ENCODE peak calls at places on chromosomes 6 and 20, in eight cellular contexts. D is H54, Q is HT-29, E is hepatic stellate cell, Z is transverse colon, P is stomach, K is breast epithelium, T is fibroblast of pulmonary artery. N is an unnamed sample.

GRCh38 chr6:127515794-127516675 is 3.1 kb downstream of the MTCL3 start:
- DNase-seq in P (peak; percentile 47), K (no peak), T (peak; percentile 64), Q (no peak), E (peak; percentile 82), D (peak; percentile 35), Z (peak; percentile 54), N (no peak)

GRCh38 chr20:62473717-62474584 is 1.8 kb downstream of the GATA5 start:
- DNase-seq in Z (no peak), P (no peak), Q (no peak), E (no peak), T (no peak), D (no peak), K (no peak), N (no peak)

GRCh38 chr20:51128198-51128597 is 105.3 kb upstream of the KCNG1 start:
- DNase-seq in T (peak; percentile 72), Q (no peak), Z (no peak), D (peak; percentile 48), E (peak; percentile 29), P (no peak), K (no peak), N (no peak)

GRCh38 chr6:43699564-43700186 is 12.1 kb upstream of the MRPS18A start:
- DNase-seq in Q (peak; percentile 80), D (peak; percentile 60), P (peak; percentile 74), E (no peak), K (no peak), Z (peak; percentile 69), T (peak; percentile 81), N (no peak)

GRCh38 chr6:15426926-15427325 is 181.1 kb downstream of the JARID2 start:
- DNase-seq in T (no peak), D (no peak), E (no peak), Z (no peak), Q (no peak), K (no peak), P (no peak), N (no peak)

GRCh38 chr6:90078513-90079289 is 184.4 kb downstream of the GJA10 start:
- DNase-seq in P (no peak), K (no peak), D (no peak), E (no peak), Z (no peak), T (no peak), Q (no peak), N (no peak)

GRCh38 chr6:31728767-31729514 is at the start of gene DDAH2:
- DNase-seq in P (no peak), K (no peak), E (no peak), Z (peak; percentile 33), Q (no peak), D (peak; percentile 55), T (no peak), N (peak; percentile 84)

GRCh38 chr6:95280690-95281273 is 296.6 kb upstream of the MANEA start:
- DNase-seq in E (no peak), K (no peak), Q (peak; percentile 38), T (peak; percentile 1), P (no peak), Z (no peak), D (no peak), N (no peak)

GRCh38 chr20:9015984-9016324 is 52.9 kb upstream of the PLCB4 start:
- DNase-seq in K (no peak), D (no peak), Q (no peak), T (peak; percentile 28), Z (no peak), E (peak; percentile 13), P (no peak), N (no peak)

GRCh38 chr20:49030954-49031619 is 15.0 kb upstream of the CSE1L start:
- DNase-seq in Q (no peak), D (no peak), T (no peak), P (no peak), Z (no peak), E (no peak), K (no peak), N (no peak)

GRCh38 chr20:10648651-10649050 is 25.1 kb downstream of the JAG1 start:
- DNase-seq in T (peak; percentile 63), E (peak; percentile 81), K (no peak), P (no peak), D (no peak), Q (no peak), Z (peak; percentile 1), N (no peak)

GRCh38 chr6:40901322-40902055 is 137.5 kb downstream of the UNC5CL start:
- DNase-seq in P (no peak), D (no peak), Z (no peak), E (no peak), K (no peak), T (no peak), Q (no peak), N (no peak)

GRCh38 chr6:169766921-169767736 is 15.7 kb downstream of the ERMARD start:
- DNase-seq in K (no peak), P (no peak), D (no peak), Q (no peak), Z (no peak), T (no peak), E (no peak), N (no peak)

GRCh38 chr20:52312131-52312729 is 120.7 kb upstream of the ZFP64 start:
- DNase-seq in K (peak; percentile 27), D (peak; percentile 23), P (peak; percentile 35), Q (peak; percentile 92), Z (peak; percentile 22), E (peak; percentile 28), T (peak; percentile 78), N (no peak)

GRCh38 chr6:111845441-111845871 is 27.8 kb downstream of the FYN start:
- DNase-seq in E (no peak), P (no peak), K (no peak), Z (no peak), D (no peak), T (peak; percentile 27), Q (no peak), N (no peak)

GRCh38 chr6:128696651-128697391 is 176.4 kb upstream of the PTPRK start:
- DNase-seq in Q (peak; percentile 55), D (peak; percentile 0), E (peak; percentile 25), P (no peak), K (no peak), Z (no peak), T (peak; percentile 38), N (no peak)

GRCh38 chr20:17732907-17733521 is 33.2 kb downstream of the BANF2 start:
- DNase-seq in K (no peak), Z (no peak), D (no peak), P (no peak), T (no peak), E (no peak), Q (no peak), N (no peak)

GRCh38 chr6:157188213-157188612 is 135.1 kb downstream of the TMEM242 start:
- DNase-seq in Q (no peak), Z (no peak), E (peak; percentile 20), P (no peak), T (peak; percentile 12), K (no peak), D (no peak), N (no peak)

GRCh38 chr20:8018928-8019177 is 708 bp downstream of the TMX4 start:
- DNase-seq in E (no peak), Z (no peak), T (peak; percentile 50), D (peak; percentile 6), K (no peak), Q (no peak), P (no peak), N (no peak)

GRCh38 chr20:41287327-41287726 is 30.2 kb downstream of the ZHX3 start:
- DNase-seq in P (no peak), E (peak; percentile 45), D (no peak), Z (no peak), K (no peak), Q (no peak), T (peak; percentile 88), N (no peak)

GRCh38 chr6:100343678-100344077 is 121.0 kb downstream of the SIM1 start:
- DNase-seq in D (no peak), K (no peak), Q (no peak), P (no peak), T (peak; percentile 56), E (no peak), Z (no peak), N (no peak)

GRCh38 chr20:58921564-58921963 is 59.5 kb upstream of the NELFCD start:
- DNase-seq in Q (no peak), Z (no peak), T (no peak), K (no peak), P (no peak), E (no peak), D (no peak), N (no peak)

GRCh38 chr6:33183071-33183683 is 9.1 kb downstream of the COL11A2 start:
- DNase-seq in T (no peak), Q (no peak), E (no peak), K (no peak), D (no peak), P (no peak), Z (no peak), N (no peak)

N was measured in suprapubic skin.